ENCODE peak calls at places on chromosomes 11 and 22, in four cellular contexts. U is fibroblast of lung, W is GM23248, D is HepG2. O is an unnamed sample. For H3K4me1, the result is how much of the 10 kb centered on the place peaks cover.

GRCh38 chr11:103953797-103954495 is 82.5 kb upstream of the DDI1 start:
- DNase-seq in U (no peak), W (no peak), D (no peak), O (no peak)

GRCh38 chr22:24523873-24524272 is 28.7 kb downstream of the UPB1 start:
- DNase-seq in U (peak), W (peak), D (no peak), O (no peak)

GRCh38 chr22:33512961-33513360 is 407.3 kb downstream of the LARGE1 start:
- DNase-seq in U (peak), W (no peak), D (no peak), O (no peak)

GRCh38 chr11:68214173-68215086 is 1.3 kb upstream of the KMT5B start:
- DNase-seq in U (no peak), W (peak), D (no peak), O (no peak)

GRCh38 chr22:25062378-25063095 is 110.0 kb downstream of the KIAA1671 start:
- DNase-seq in U (no peak), W (no peak), D (no peak), O (peak)

GRCh38 chr22:29147241-29147919 is 58.3 kb upstream of the EMID1 start:
- DNase-seq in U (no peak), W (no peak), D (no peak), O (no peak)

GRCh38 chr11:13891911-13892310 is 70.6 kb upstream of the SPON1 start:
- DNase-seq in U (no peak), W (no peak), D (no peak), O (no peak)

GRCh38 chr22:32828150-32828549 is 26.6 kb downstream of the TIMP3 start:
- DNase-seq in U (no peak), W (no peak), D (no peak), O (no peak)

GRCh38 chr22:44357962-44358553 is 45.3 kb upstream of the SHISAL1 start:
- DNase-seq in U (peak), W (no peak), D (no peak), O (no peak)

GRCh38 chr11:125117429-125117828 is 6.0 kb upstream of the TMEM218 start:
- DNase-seq in U (no peak), W (no peak), D (no peak), O (no peak)

GRCh38 chr11:855343-855674 is 12.7 kb downstream of the TSPAN4 start:
- DNase-seq in U (no peak), W (no peak), D (no peak), O (no peak)

GRCh38 chr11:110525883-110526282 is 96.1 kb downstream of the FDX1 start:
- DNase-seq in U (peak), W (peak), D (no peak), O (no peak)

GRCh38 chr11:71165771-71166170 is 86.6 kb downstream of the SHANK2 start:
- DNase-seq in U (no peak), W (no peak), D (no peak), O (no peak)

DNA sequence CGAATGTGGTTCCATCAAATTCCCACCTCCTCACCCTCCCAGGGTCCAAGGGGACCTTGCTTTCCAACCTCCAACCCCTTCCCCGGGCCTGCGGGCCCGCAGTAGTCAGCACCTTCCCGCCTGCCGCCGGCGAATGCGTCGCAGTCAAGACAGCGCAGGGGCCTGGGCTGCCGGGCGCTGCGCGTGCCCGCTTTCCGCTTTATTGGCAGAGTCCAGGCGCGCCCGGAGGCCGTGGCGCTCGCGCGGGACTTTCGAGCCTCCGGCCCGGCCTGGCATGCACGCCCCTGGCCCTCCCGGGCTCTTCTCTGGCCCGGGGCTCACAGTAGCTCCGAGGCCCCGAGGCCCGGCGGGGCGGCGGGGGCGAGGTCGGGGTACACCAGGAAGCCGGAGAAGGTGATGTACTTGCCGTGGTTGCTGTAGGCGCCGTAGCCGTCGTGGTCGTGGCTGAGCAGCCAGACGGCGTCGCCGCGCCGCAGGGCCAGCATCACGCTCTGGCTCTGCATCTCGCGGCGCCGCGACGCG is 3.1 kb downstream of the FAM180B start:
- DNase-seq in U (no peak), W (no peak), D (no peak), O (no peak)
- TF ChIP-seq EZH2 in U (no peak), W (no peak), D (no peak), O (no peak)

DNA sequence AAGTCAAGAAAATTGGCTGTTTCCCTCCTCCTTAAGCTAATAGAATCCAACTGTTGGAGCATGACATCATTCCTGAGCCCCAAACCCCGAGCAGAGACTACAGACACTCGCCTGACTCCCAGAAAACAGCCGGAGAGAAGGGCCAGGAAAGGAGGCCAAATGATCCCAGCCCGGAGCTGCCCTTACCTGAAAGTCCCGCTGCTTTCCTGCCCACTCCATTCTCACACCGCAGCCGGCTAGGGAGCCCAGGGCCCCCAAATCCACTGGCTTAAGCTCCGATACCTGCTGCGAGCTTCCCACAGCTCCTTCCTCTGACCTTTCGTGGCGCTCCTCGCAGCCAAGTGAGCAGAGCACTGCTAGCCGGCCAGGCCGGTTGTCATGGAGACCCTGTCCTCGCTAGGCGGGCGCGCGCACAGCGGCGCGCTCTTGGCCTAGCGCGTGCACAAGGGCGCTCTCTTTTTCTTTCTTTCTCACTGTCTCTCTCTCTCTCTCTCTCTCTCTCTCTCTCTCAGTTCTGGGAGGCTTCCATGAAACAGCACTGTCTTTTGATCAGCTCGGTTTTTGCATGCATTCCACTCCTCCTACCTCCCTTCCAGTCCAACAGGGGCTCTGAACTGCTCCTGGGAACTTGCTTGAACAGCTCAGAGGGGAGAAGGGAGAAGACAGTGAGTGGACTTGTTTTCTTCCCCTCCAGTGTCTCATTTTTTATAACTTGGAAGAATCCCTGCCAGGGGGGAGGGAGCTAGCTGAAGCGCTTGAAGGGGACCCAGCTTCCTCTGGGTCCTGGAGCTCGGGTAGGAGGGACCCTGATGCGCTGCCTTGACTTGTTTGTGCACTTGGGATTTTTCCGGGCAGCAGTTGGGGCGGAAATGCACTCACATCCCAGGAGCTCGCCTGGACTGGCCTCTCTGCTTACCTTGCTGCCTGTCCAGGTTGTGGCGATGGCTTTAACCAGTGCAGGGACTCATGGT is 100.4 kb upstream of the AKIP1 start:
- DNase-seq in U (peak), W (peak), D (peak), O (no peak)
- H3K4me1 ChIP-seq in U (under half), W (half or more), D (half or more), O (under half)

DNA sequence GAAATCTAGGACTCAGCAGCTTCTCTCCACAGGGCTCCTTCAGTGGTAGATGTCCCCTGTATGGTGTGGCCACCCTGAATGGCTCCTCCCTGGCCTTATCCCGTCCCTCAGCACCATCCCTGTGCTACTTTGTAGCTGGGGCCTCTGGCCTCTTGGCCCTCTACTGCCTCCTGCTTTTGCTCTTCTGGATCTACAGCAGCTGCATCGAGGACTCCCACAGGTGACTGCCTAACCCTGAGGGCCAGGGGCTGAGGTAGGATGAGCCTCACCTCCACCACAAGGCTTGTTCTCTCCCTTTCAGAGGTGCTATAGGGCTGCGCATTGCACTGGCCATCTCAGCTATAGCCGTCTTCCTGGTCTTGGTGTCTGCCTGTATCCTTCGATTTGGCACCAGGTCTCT is 1.8 kb downstream of the TMEM179B start:
- DNase-seq in U (no peak), W (no peak), D (no peak), O (no peak)
- H3K9ac ChIP-seq in U (no peak), W (peak), D (no peak), O (peak)

GRCh38 chr11:77046060-77046501 is 11.9 kb downstream of the B3GNT6 start:
- DNase-seq in U (no peak), W (peak), D (no peak), O (no peak)
- TF ChIP-seq EZH2 in U (no peak), W (no peak), D (no peak), O (no peak)

GRCh38 chr11:46520971-46521745 is 72.7 kb downstream of the AMBRA1 start:
- DNase-seq in U (peak), W (peak), D (no peak), O (no peak)
- H3K4me1 ChIP-seq in U (under half), W (under half), D (half or more), O (under half)

DNA sequence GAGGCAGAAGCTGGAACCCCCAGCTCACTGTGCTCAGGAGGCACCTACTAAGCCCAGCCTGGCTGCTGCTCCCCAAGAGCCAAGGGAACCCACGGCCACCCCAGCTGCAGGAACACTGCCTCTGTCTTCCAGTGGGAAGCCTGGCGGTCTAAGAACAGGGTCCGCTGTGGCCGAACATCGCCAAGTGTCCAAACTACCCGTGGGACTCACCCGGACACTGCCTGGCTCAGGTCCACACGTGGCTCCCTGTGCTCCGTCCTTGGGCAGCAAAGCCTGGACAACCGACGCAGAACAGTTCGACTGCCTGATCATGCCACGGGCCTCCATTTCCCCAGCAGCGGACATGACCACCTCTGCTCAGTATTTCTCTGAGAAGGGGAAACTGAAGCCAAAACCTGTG is 747.0 kb downstream of the BRD1 start:
- DNase-seq in U (no peak), W (no peak), D (no peak), O (no peak)
- H3K9ac ChIP-seq in U (no peak), W (no peak), D (no peak), O (no peak)

GRCh38 chr22:19169002-19169946 is 9.3 kb downstream of the SLC25A1 start:
- DNase-seq in U (no peak), W (peak), D (no peak), O (no peak)
- TF ChIP-seq EZH2 in U (peak), W (no peak), D (no peak), O (no peak)

GRCh38 chr11:130123414-130124040 is 36.1 kb upstream of the ST14 start:
- DNase-seq in U (no peak), W (no peak), D (no peak), O (no peak)

GRCh38 chr11:130120045-130120444 is 39.5 kb upstream of the ST14 start:
- DNase-seq in U (no peak), W (no peak), D (no peak), O (no peak)

GRCh38 chr11:130124096-130124495 is 35.5 kb upstream of the ST14 start:
- DNase-seq in U (peak), W (peak), D (peak), O (no peak)

GRCh38 chr11:130122141-130122575 is 37.4 kb upstream of the ST14 start:
- DNase-seq in U (no peak), W (no peak), D (no peak), O (no peak)

GRCh38 chr11:130121430-130121978 is 38.1 kb upstream of the ST14 start:
- DNase-seq in U (peak), W (peak), D (no peak), O (no peak)
- H3K4me1 ChIP-seq in U (under half), W (under half), D (half or more), O (under half)

O was measured in DND-41.